ENCODE peak calls at places on chromosomes 12 and 14, in ten cellular contexts. E, O, N, P, Z, S, A, Y, J and R are unnamed samples.

GRCh38 chr14:100899841-100900771 is 3.4 kb downstream of the RTL1 start:
- DNase-seq in S (no peak), A (no peak), Y (no peak), E (no peak), N (peak), Z (peak), P (no peak), O (no peak), J (no peak), R (no peak)

GRCh38 chr12:53204351-53204750 is 2.7 kb downstream of the ITGB7 start:
- DNase-seq in J (no peak), Z (no peak), S (no peak), N (no peak), Y (no peak), A (no peak), P (no peak), E (no peak), O (no peak), R (no peak)

GRCh38 chr14:76654573-76654955 is 106.7 kb upstream of the VASH1 start:
- DNase-seq in S (no peak), Y (no peak), P (no peak), E (no peak), Z (no peak), N (no peak), A (no peak), J (no peak), O (no peak), R (no peak)

GRCh38 chr12:106976013-106976658 is 10.8 kb downstream of the MTERF2 start:
- DNase-seq in O (no peak), Z (no peak), A (no peak), P (no peak), N (no peak), E (no peak), S (no peak), J (no peak), Y (no peak), R (no peak)

GRCh38 chr14:67532606-67532997 is 488 bp upstream of the PLEKHH1 start:
- DNase-seq in Y (no peak), S (no peak), E (no peak), N (no peak), J (no peak), Z (no peak), P (no peak), O (no peak), A (no peak), R (no peak)

GRCh38 chr12:128336506-128336905 is 69.5 kb downstream of the TMEM132C start:
- DNase-seq in O (no peak), E (no peak), P (no peak), N (no peak), J (no peak), Y (no peak), Z (no peak), S (no peak), A (no peak), R (no peak)

GRCh38 chr12:119902084-119902509 is 25.0 kb upstream of the CIT start:
- DNase-seq in Z (no peak), N (peak), Y (peak), S (peak), P (peak), O (peak), J (peak), E (peak), A (peak), R (peak)

GRCh38 chr12:103840399-103840880 is 594 bp downstream of the NT5DC3 start:
- DNase-seq in Y (no peak), P (no peak), J (no peak), Z (peak), A (no peak), N (peak), E (no peak), S (no peak), O (no peak), R (no peak)

GRCh38 chr12:55019784-55020183 is at the start of gene NEUROD4:
- DNase-seq in S (peak), N (peak), Y (peak), P (peak), A (peak), E (peak), O (no peak), Z (no peak), J (peak), R (peak)

GRCh38 chr14:55440385-55440784 is at the start of gene TBPL2:
- DNase-seq in J (no peak), Y (no peak), E (no peak), P (no peak), S (no peak), O (no peak), Z (no peak), N (no peak), A (no peak), R (no peak)

GRCh38 chr14:90235179-90235976 is 21.0 kb upstream of the PSMC1 start:
- DNase-seq in A (peak), E (peak), O (peak), J (peak), N (peak), Y (peak), P (peak), Z (no peak), S (no peak), R (no peak)

GRCh38 chr14:66099451-66099850 is 386.7 kb upstream of the CCDC196 start:
- DNase-seq in J (no peak), S (no peak), N (no peak), P (no peak), A (no peak), E (no peak), Y (no peak), Z (no peak), O (no peak), R (no peak)

GRCh38 chr12:120534703-120535655 is 823 bp downstream of the RNF10 start:
- DNase-seq in S (peak), Y (peak), Z (peak), N (peak), E (peak), O (peak), J (no peak), A (peak), P (peak), R (peak)

GRCh38 chr12:100608776-100609175 is 35.3 kb downstream of the GAS2L3 start:
- DNase-seq in Y (no peak), J (no peak), S (no peak), N (peak), E (no peak), O (no peak), A (no peak), Z (no peak), P (no peak), R (no peak)

GRCh38 chr12:32252199-32253073 is 145.8 kb downstream of the BICD1 start:
- DNase-seq in S (no peak), O (no peak), J (no peak), N (no peak), A (no peak), Y (no peak), P (no peak), E (no peak), Z (no peak), R (no peak)

GRCh38 chr14:44962573-44963528 is 861 bp downstream of the TOGARAM1 start:
- DNase-seq in J (peak), P (no peak), A (peak), Y (peak), O (no peak), N (peak), E (peak), S (no peak), Z (peak), R (no peak)

GRCh38 chr14:76261371-76261811 is 109.7 kb downstream of the GPATCH2L start:
- DNase-seq in A (no peak), J (no peak), S (no peak), Z (no peak), P (no peak), O (no peak), E (no peak), Y (no peak), N (no peak), R (no peak)

GRCh38 chr12:11834104-11834812 is 184.8 kb downstream of the ETV6 start:
- DNase-seq in P (no peak), A (no peak), O (no peak), N (no peak), J (no peak), Z (no peak), S (peak), Y (no peak), E (no peak), R (no peak)

GRCh38 chr14:72715215-72715909 is 178.5 kb downstream of the DPF3 start:
- DNase-seq in S (no peak), Y (no peak), Z (no peak), O (no peak), P (no peak), A (no peak), E (no peak), J (no peak), N (no peak), R (no peak)

GRCh38 chr12:607541-608001 is 55.7 kb downstream of the NINJ2 start:
- DNase-seq in Y (no peak), O (no peak), A (no peak), Z (peak), S (no peak), P (no peak), E (peak), J (no peak), N (peak), R (no peak)

GRCh38 chr12:87121908-87122307 is 865.7 kb upstream of the MGAT4C start:
- DNase-seq in E (no peak), Y (no peak), O (no peak), N (no peak), A (no peak), Z (no peak), J (no peak), P (no peak), S (no peak), R (no peak)

GRCh38 chr12:52687527-52688385 is 7.5 kb upstream of the KRT1 start:
- DNase-seq in A (no peak), J (no peak), E (no peak), O (no peak), Z (no peak), S (no peak), Y (no peak), P (no peak), N (no peak), R (no peak)

GRCh38 chr14:63933110-63933509 is 80.3 kb downstream of the SYNE2 start:
- DNase-seq in A (no peak), P (no peak), N (no peak), J (no peak), E (no peak), Z (no peak), Y (no peak), S (no peak), O (no peak), R (peak)

GRCh38 chr14:95432152-95433093 is 84.0 kb downstream of the SYNE3 start:
- DNase-seq in A (peak), O (no peak), N (peak), P (peak), Y (peak), S (no peak), E (no peak), J (no peak), Z (peak), R (no peak)

GRCh38 chr14:20440882-20441281 is 4.9 kb upstream of the KLHL33 start:
- DNase-seq in N (no peak), E (no peak), Y (no peak), A (no peak), Z (no peak), P (no peak), O (no peak), S (no peak), J (no peak), R (no peak)

GRCh38 chr12:57033428-57033827 is 16.5 kb downstream of the MYO1A start:
- DNase-seq in N (no peak), Z (no peak), P (no peak), S (no peak), O (no peak), J (no peak), A (no peak), E (no peak), Y (no peak), R (no peak)

GRCh38 chr14:30125322-30125944 is 197.8 kb upstream of the PRKD1 start:
- DNase-seq in P (no peak), Y (no peak), Z (no peak), J (no peak), E (no peak), N (no peak), S (no peak), A (no peak), O (no peak), R (no peak)

GRCh38 chr14:89378119-89378518 is 38.9 kb downstream of the FOXN3 start:
- DNase-seq in A (no peak), O (no peak), Y (no peak), J (no peak), N (peak), E (no peak), P (no peak), S (no peak), Z (no peak), R (no peak)

GRCh38 chr12:88393017-88393767 is 187.1 kb downstream of the KITLG start:
- DNase-seq in Y (no peak), J (no peak), N (no peak), P (no peak), S (no peak), E (no peak), O (no peak), Z (no peak), A (no peak), R (no peak)

GRCh38 chr12:25054076-25054782 is 105.3 kb upstream of the BCAT1 start:
- DNase-seq in A (no peak), P (no peak), O (no peak), E (no peak), Y (no peak), S (no peak), N (no peak), J (no peak), Z (no peak), R (no peak)

GRCh38 chr12:18864900-18865561 is 127.1 kb downstream of the CAPZA3 start:
- DNase-seq in S (peak), P (no peak), E (no peak), J (no peak), Y (no peak), O (no peak), Z (no peak), A (no peak), N (peak), R (no peak)

DNA sequence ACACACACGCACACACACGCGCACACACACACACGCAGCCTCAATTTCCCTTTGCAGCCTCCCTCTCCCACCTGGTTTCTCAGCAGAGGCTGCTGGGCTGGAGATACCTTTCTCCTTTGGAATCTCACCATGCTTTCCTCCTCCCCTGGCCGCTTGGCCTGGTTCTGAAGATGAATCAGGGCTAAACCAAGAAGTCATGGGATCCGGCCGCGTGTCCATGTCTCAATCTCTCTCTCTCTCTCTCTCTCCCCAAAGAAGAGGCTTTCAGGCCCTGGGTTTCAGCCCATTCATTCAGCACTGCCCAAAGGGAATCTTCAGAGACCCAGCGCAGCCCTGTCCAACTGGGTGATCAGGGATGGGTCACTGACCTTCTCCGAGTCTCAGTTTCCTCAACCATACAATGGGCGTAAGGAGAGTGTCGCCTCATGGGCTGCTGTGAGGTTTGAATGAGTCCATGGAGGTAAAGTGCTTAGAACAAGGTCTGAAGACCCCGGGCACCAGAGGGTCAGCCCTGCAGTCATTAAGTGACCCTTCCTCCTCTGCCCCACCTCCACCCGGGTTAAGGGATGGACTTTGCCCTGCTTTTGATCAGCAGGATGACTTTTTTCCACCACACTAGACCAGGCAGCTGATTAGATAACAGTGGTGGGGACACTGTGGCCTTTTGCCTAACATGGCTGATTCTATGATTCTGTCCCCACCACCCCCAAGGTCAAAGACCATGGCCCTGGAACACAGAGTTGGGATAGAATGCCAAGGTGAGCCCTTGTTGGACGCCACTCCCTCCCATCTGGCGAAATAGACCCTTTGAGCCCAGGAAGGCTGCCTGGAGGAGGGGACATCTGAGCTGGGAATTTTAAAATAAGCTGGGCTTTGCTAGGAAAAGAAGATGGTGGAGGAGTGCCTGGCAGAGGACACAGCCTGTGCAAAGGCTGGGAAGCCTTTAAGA is 42.1 kb downstream of the SCARB1 start:
- DNase-seq in Y (no peak), E (peak), Z (no peak), N (peak), P (no peak), J (no peak), A (no peak), O (no peak), S (no peak), R (no peak)
- TF ChIP-seq CTCF in Y (no peak), E (no peak), Z (no peak), N (no peak), P (no peak), J (no peak), A (no peak), O (no peak), S (no peak), R (no peak)

GRCh38 chr14:32366256-32366655 is 37.2 kb downstream of the AKAP6 start:
- DNase-seq in N (no peak), Y (no peak), S (no peak), E (no peak), J (no peak), O (no peak), Z (no peak), P (no peak), A (peak), R (no peak)
- TF ChIP-seq CTCF in N (no peak), Y (no peak), S (peak), E (peak), J (no peak), O (no peak), Z (no peak), P (peak), A (no peak), R (peak)

GRCh38 chr12:77615331-77615730 is 215.4 kb upstream of the NAV3 start:
- DNase-seq in N (no peak), Z (no peak), A (no peak), S (no peak), J (no peak), Y (no peak), E (no peak), O (no peak), P (no peak), R (no peak)
- TF ChIP-seq CTCF in N (no peak), Z (no peak), A (no peak), S (peak), J (no peak), Y (peak), E (no peak), O (no peak), P (peak), R (peak)

GRCh38 chr14:105178069-105178867 is 2.8 kb downstream of the NUDT14 start:
- DNase-seq in N (no peak), E (no peak), Y (no peak), J (no peak), A (no peak), O (no peak), P (no peak), Z (no peak), S (no peak), R (no peak)

GRCh38 chr14:105179191-105179590 is 1.9 kb downstream of the NUDT14 start:
- DNase-seq in J (no peak), A (no peak), E (no peak), Y (no peak), N (no peak), S (no peak), O (no peak), Z (no peak), P (no peak), R (no peak)

GRCh38 chr14:105178868-105179140 is 2.3 kb downstream of the NUDT14 start:
- DNase-seq in Z (no peak), P (no peak), N (no peak), S (no peak), A (no peak), E (no peak), Y (no peak), O (no peak), J (no peak), R (no peak)

GRCh38 chr14:105176513-105176912 is 4.6 kb downstream of the NUDT14 start:
- DNase-seq in O (no peak), N (no peak), J (no peak), A (no peak), Z (no peak), Y (no peak), S (no peak), P (no peak), E (no peak), R (no peak)

GRCh38 chr14:105177082-105177481 is 4.0 kb downstream of the NUDT14 start:
- DNase-seq in S (no peak), E (no peak), O (no peak), Z (no peak), J (no peak), N (no peak), Y (no peak), P (no peak), A (no peak), R (no peak)
- TF ChIP-seq CTCF in S (no peak), E (no peak), O (no peak), Z (no peak), J (no peak), N (no peak), Y (no peak), P (no peak), A (no peak), R (no peak)

DNA sequence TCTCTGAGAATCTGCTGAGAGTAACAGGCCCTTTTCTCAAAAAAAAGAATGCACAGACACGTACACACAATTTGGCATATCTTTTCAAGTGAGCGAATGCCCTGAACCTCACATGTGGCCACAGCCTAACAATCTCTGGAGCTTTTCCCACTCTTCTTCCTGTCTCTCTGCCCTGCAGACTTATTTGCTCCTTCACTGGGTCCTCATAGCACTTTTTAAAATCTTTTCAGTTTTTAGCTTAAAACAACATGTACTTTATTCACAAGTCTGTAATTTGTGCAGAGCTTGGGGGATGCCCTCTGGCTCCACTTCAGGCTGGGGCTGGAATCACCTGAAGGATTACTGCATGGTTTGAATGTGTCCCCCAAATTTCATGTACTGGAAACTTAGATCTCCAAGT is 9.0 kb downstream of the MAP1LC3B2 start:
- DNase-seq in S (no peak), E (no peak), Z (no peak), O (no peak), N (no peak), J (no peak), P (no peak), A (no peak), Y (no peak), R (no peak)
- TF ChIP-seq CTCF in S (no peak), E (no peak), Z (no peak), O (no peak), N (no peak), J (no peak), P (no peak), A (no peak), Y (no peak), R (no peak)

GRCh38 chr14:94372021-94372605 is 16.3 kb downstream of the SERPINA1 start:
- DNase-seq in O (no peak), S (no peak), N (no peak), J (no peak), A (no peak), E (no peak), Y (no peak), P (no peak), Z (no peak), R (no peak)
- TF ChIP-seq CTCF in O (no peak), S (no peak), N (no peak), J (no peak), A (no peak), E (no peak), Y (peak), P (no peak), Z (no peak), R (peak)

GRCh38 chr12:83954939-83955601 is 957.5 kb downstream of the SLC6A15 start:
- DNase-seq in S (no peak), E (no peak), A (no peak), O (no peak), Y (no peak), J (no peak), Z (no peak), N (no peak), P (no peak), R (no peak)
- TF ChIP-seq CTCF in S (peak), E (peak), A (no peak), O (no peak), Y (no peak), J (no peak), Z (no peak), N (no peak), P (no peak), R (peak)

GRCh38 chr12:22229652-22230279 is 104.7 kb downstream of the ST8SIA1 start:
- DNase-seq in S (no peak), J (no peak), Z (no peak), Y (no peak), N (no peak), O (no peak), P (no peak), E (no peak), A (no peak), R (no peak)

GRCh38 chr12:22230280-22230794 is 104.2 kb downstream of the ST8SIA1 start:
- DNase-seq in J (no peak), A (no peak), E (no peak), Y (no peak), N (no peak), P (no peak), Z (no peak), S (no peak), O (no peak), R (no peak)

GRCh38 chr12:22234561-22234960 is 99.9 kb downstream of the ST8SIA1 start:
- DNase-seq in Y (no peak), S (peak), P (no peak), O (no peak), Z (no peak), N (no peak), A (no peak), E (no peak), J (peak), R (no peak)

GRCh38 chr12:22231078-22231477 is 103.4 kb downstream of the ST8SIA1 start:
- DNase-seq in Z (no peak), E (no peak), O (no peak), A (no peak), N (no peak), S (no peak), P (no peak), J (no peak), Y (no peak), R (no peak)

GRCh38 chr12:22231836-22232235 is 102.7 kb downstream of the ST8SIA1 start:
- DNase-seq in J (no peak), Y (no peak), P (no peak), A (no peak), E (no peak), O (no peak), S (no peak), Z (no peak), N (no peak), R (no peak)
- TF ChIP-seq CTCF in J (no peak), Y (no peak), P (no peak), A (no peak), E (peak), O (no peak), S (peak), Z (no peak), N (no peak), R (peak)

GRCh38 chr14:104680806-104681688 is 8.4 kb upstream of the INF2 start:
- DNase-seq in Y (no peak), J (peak), O (no peak), S (peak), P (no peak), N (peak), E (no peak), Z (no peak), A (peak), R (peak)
- TF ChIP-seq CTCF in Y (peak), J (no peak), O (no peak), S (peak), P (peak), N (no peak), E (peak), Z (no peak), A (no peak), R (peak)